ENCODE peak calls at places on chromosomes 12 and 14, in ten cellular contexts. D is HCT116, K is lung, U is lower lobe of right lung, G is kidney epithelial cell, I is GM06990, E is cardiac fibroblast, S is HFF-Myc, H is astrocyte of the spinal cord, J is left ventricle myocardium inferior. Q is an unnamed sample.

GRCh38 chr12:58915634-58916033 is 4.7 kb downstream of the LRIG3 start:
- DNase-seq in D (no peak), K (no peak), U (no peak), G (no peak), I (no peak), E (peak), S (peak), H (peak), J (peak), Q (no peak)

GRCh38 chr14:78207414-78207813 is 37.2 kb downstream of the NRXN3 start:
- DNase-seq in D (no peak), K (no peak), U (no peak), G (no peak), I (no peak), E (no peak), S (no peak), H (no peak), J (no peak), Q (no peak)

GRCh38 chr14:93481758-93482157 is 51.0 kb downstream of the UNC79 start:
- DNase-seq in D (no peak), K (no peak), U (no peak), G (no peak), I (no peak), E (no peak), S (no peak), H (no peak), J (no peak), Q (no peak)

GRCh38 chr12:71135077-71135811 is 22.6 kb downstream of the TSPAN8 start:
- DNase-seq in D (no peak), K (no peak), U (no peak), G (no peak), I (no peak), E (no peak), S (no peak), H (no peak), J (no peak), Q (no peak)

GRCh38 chr12:4148418-4149056 is 125.0 kb upstream of the CCND2 start:
- DNase-seq in D (no peak), K (no peak), U (peak), G (no peak), I (peak), E (no peak), S (no peak), H (no peak), J (peak), Q (peak)

GRCh38 chr12:91219511-91219910 is 36.9 kb upstream of the DCN start:
- DNase-seq in D (no peak), K (no peak), U (no peak), G (peak), I (no peak), E (peak), S (no peak), H (peak), J (no peak), Q (no peak)

GRCh38 chr14:90301580-90302181 is 30.1 kb downstream of the NRDE2 start:
- DNase-seq in D (no peak), K (no peak), U (no peak), G (no peak), I (no peak), E (peak), S (peak), H (peak), J (no peak), Q (no peak)

GRCh38 chr12:47561746-47562145 is 144.1 kb downstream of the RPAP3 start:
- DNase-seq in D (no peak), K (no peak), U (no peak), G (no peak), I (no peak), E (no peak), S (no peak), H (no peak), J (no peak), Q (no peak)

GRCh38 chr12:118436986-118437385 is 60.6 kb downstream of the SUDS3 start:
- DNase-seq in D (no peak), K (no peak), U (no peak), G (no peak), I (no peak), E (no peak), S (no peak), H (peak), J (no peak), Q (no peak)

GRCh38 chr12:124296295-124296915 is 1.5 kb downstream of the RFLNA start:
- DNase-seq in D (no peak), K (no peak), U (peak), G (no peak), I (no peak), E (peak), S (no peak), H (no peak), J (no peak), Q (no peak)

GRCh38 chr12:6312529-6313325 is 2.2 kb downstream of the PLEKHG6 start:
- DNase-seq in D (no peak), K (peak), U (peak), G (no peak), I (peak), E (no peak), S (no peak), H (no peak), J (no peak), Q (no peak)

GRCh38 chr12:56042430-56043203 is 899 bp downstream of the RPS26 start:
- DNase-seq in D (no peak), K (no peak), U (no peak), G (no peak), I (no peak), E (no peak), S (no peak), H (no peak), J (no peak), Q (no peak)

GRCh38 chr12:107304588-107305532 is 211.5 kb upstream of the CRY1 start:
- DNase-seq in D (no peak), K (no peak), U (no peak), G (no peak), I (no peak), E (no peak), S (no peak), H (peak), J (no peak), Q (no peak)

GRCh38 chr12:68746572-68747180 is 700 bp downstream of the SLC35E3 start:
- DNase-seq in D (no peak), K (peak), U (peak), G (peak), I (peak), E (peak), S (peak), H (peak), J (peak), Q (peak)

GRCh38 chr14:55749201-55749812 is 169.3 kb downstream of the KTN1 start:
- DNase-seq in D (no peak), K (no peak), U (no peak), G (no peak), I (no peak), E (peak), S (no peak), H (no peak), J (no peak), Q (no peak)

GRCh38 chr12:110641512-110641911 is 27.6 kb downstream of the TCTN1 start:
- DNase-seq in D (no peak), K (no peak), U (no peak), G (no peak), I (no peak), E (peak), S (no peak), H (peak), J (peak), Q (no peak)

GRCh38 chr12:54276368-54276767 is 3.6 kb downstream of the CBX5 start:
- DNase-seq in D (no peak), K (no peak), U (no peak), G (no peak), I (no peak), E (no peak), S (no peak), H (no peak), J (no peak), Q (no peak)

GRCh38 chr12:70796989-70797388 is 123.5 kb downstream of the PTPRR start:
- DNase-seq in D (no peak), K (no peak), U (no peak), G (no peak), I (no peak), E (no peak), S (no peak), H (no peak), J (no peak), Q (no peak)

GRCh38 chr12:6567824-6568617 is at the start of gene NOP2:
- DNase-seq in D (peak), K (peak), U (peak), G (peak), I (peak), E (peak), S (no peak), H (peak), J (peak), Q (peak)

GRCh38 chr12:73274972-73275371 is 1002.8 kb downstream of the TRHDE start:
- DNase-seq in D (peak), K (no peak), U (no peak), G (no peak), I (no peak), E (no peak), S (no peak), H (no peak), J (no peak), Q (no peak)

GRCh38 chr12:25020621-25021243 is 71.8 kb upstream of the BCAT1 start:
- DNase-seq in D (no peak), K (no peak), U (no peak), G (no peak), I (peak), E (no peak), S (no peak), H (no peak), J (no peak), Q (no peak)

GRCh38 chr14:104292084-104292970 is 153.9 kb downstream of the KIF26A start:
- DNase-seq in D (no peak), K (no peak), U (peak), G (no peak), I (no peak), E (no peak), S (no peak), H (no peak), J (peak), Q (no peak)

GRCh38 chr14:51981218-51981854 is 8.0 kb upstream of the RTRAF start:
- DNase-seq in D (no peak), K (no peak), U (no peak), G (no peak), I (peak), E (no peak), S (no peak), H (no peak), J (no peak), Q (no peak)

GRCh38 chr14:43587183-43587582 is 919.9 kb downstream of the FSCB start:
- DNase-seq in D (no peak), K (no peak), U (no peak), G (no peak), I (no peak), E (no peak), S (no peak), H (no peak), J (no peak), Q (no peak)

GRCh38 chr14:65359503-65359902 is 53.0 kb upstream of the FUT8 start:
- DNase-seq in D (peak), K (no peak), U (no peak), G (no peak), I (no peak), E (peak), S (no peak), H (no peak), J (no peak), Q (no peak)

GRCh38 chr12:5273709-5274108 is 158.2 kb upstream of the NTF3 start:
- DNase-seq in D (no peak), K (no peak), U (no peak), G (no peak), I (no peak), E (no peak), S (no peak), H (no peak), J (no peak), Q (no peak)

GRCh38 chr12:12441891-12442461 is 85.1 kb downstream of the BORCS5 start:
- DNase-seq in D (no peak), K (no peak), U (no peak), G (no peak), I (peak), E (peak), S (no peak), H (peak), J (no peak), Q (no peak)

DNA sequence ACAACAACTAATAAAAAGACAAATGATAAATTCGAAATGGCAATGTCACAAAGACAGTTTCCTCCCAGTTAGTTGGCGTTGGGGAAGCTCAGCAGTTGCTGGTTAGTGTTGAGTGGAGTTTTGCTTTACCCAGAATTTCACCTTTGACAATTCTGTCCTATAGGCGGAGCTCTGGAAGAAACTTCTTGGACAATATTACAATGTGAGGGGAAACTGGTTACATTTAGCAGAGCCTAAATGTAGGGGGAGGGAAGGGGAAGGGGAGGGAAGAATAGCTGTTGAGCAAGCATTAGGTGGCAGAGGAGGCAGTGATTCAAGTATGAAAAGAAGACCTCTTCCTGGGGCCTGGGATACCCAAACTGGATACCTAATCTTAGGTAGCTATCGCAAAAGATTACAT is 51.4 kb downstream of the BDKRB1 start:
- DNase-seq in D (no peak), K (no peak), U (no peak), G (no peak), I (no peak), E (no peak), S (no peak), H (no peak), J (no peak), Q (no peak)
- TF ChIP-seq CTCF in D (no peak), K (no peak), U (no peak), G (no peak), I (no peak), E (no peak), S (no peak), H (peak), J (no peak), Q (no peak)

GRCh38 chr14:67965684-67966083 is 146.1 kb downstream of the RAD51B start:
- DNase-seq in D (no peak), K (no peak), U (no peak), G (no peak), I (no peak), E (no peak), S (no peak), H (no peak), J (no peak), Q (no peak)
- TF ChIP-seq CTCF in D (no peak), K (no peak), U (no peak), G (no peak), I (no peak), E (no peak), S (no peak), H (no peak), J (no peak), Q (no peak)

DNA sequence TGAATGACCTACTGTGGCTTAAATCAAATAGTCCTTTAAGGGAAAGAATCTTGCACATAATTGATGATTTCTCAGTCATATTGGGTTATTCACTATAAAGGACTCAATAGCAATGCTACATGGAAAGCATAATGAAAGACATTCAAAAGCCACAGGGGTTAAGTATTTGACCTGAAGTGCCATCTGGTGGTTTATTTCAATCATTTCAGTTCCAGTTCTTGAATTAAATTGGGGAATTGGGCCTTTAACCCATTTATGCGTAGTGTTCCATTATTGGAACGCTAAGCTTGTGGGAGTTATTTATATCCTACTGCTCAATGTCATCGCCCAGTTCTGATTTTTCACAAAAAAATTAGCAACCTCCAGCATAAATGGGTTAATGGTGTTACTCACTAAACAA is 41.3 kb upstream of the C12orf71 start:
- DNase-seq in D (no peak), K (no peak), U (no peak), G (no peak), I (no peak), E (peak), S (no peak), H (no peak), J (no peak), Q (no peak)
- TF ChIP-seq CTCF in D (peak), K (peak), U (peak), G (no peak), I (peak), E (no peak), S (no peak), H (no peak), J (peak), Q (peak)

GRCh38 chr14:100664841-100665425 is 61.8 kb upstream of the DLK1 start:
- DNase-seq in D (no peak), K (no peak), U (no peak), G (no peak), I (no peak), E (peak), S (no peak), H (peak), J (peak), Q (no peak)

GRCh38 chr14:100664234-100664633 is 62.5 kb upstream of the DLK1 start:
- DNase-seq in D (no peak), K (no peak), U (no peak), G (no peak), I (no peak), E (no peak), S (no peak), H (no peak), J (no peak), Q (no peak)

GRCh38 chr14:100665518-100666032 is 61.1 kb upstream of the DLK1 start:
- DNase-seq in D (no peak), K (no peak), U (no peak), G (no peak), I (no peak), E (no peak), S (no peak), H (no peak), J (no peak), Q (no peak)

GRCh38 chr14:100662850-100663527 is 63.7 kb upstream of the DLK1 start:
- DNase-seq in D (peak), K (peak), U (peak), G (no peak), I (no peak), E (peak), S (no peak), H (peak), J (peak), Q (no peak)

GRCh38 chr14:100663528-100664052 is 63.1 kb upstream of the DLK1 start:
- DNase-seq in D (no peak), K (no peak), U (no peak), G (no peak), I (no peak), E (no peak), S (no peak), H (no peak), J (no peak), Q (no peak)
- TF ChIP-seq CTCF in D (no peak), K (no peak), U (no peak), G (no peak), I (no peak), E (no peak), S (no peak), H (no peak), J (no peak), Q (no peak)

Q was measured in tibial artery.